ENCODE peak calls at places on chromosomes 7 and 10, in seven cellular contexts. U, H, Y, O, E, F and C are unnamed samples.

GRCh38 chr10:131938681-131939080 is 37.9 kb downstream of the PPP2R2D start:
- DNase-seq in Y (no peak), F (no peak), O (no peak), H (no peak), E (no peak), U (no peak), C (no peak)

GRCh38 chr7:107856806-107857540 is 34.0 kb upstream of the DLD start:
- DNase-seq in E (no peak), O (no peak), F (no peak), H (no peak), U (no peak), Y (no peak), C (no peak)

GRCh38 chr7:151632750-151633515 is 113.2 kb upstream of the RHEB start:
- DNase-seq in E (peak), Y (peak), H (no peak), O (no peak), F (peak), U (no peak), C (peak)

GRCh38 chr10:42954776-42955492 is 121.9 kb upstream of the RET start:
- DNase-seq in F (no peak), O (no peak), U (no peak), Y (no peak), E (no peak), H (no peak), C (no peak)

GRCh38 chr10:77746313-77746712 is 108.7 kb upstream of the KCNMA1 start:
- DNase-seq in H (peak), E (no peak), Y (no peak), U (no peak), F (no peak), O (no peak), C (no peak)

GRCh38 chr7:47658886-47659635 is 77.2 kb upstream of the TNS3 start:
- DNase-seq in O (no peak), E (no peak), U (no peak), F (no peak), Y (no peak), H (no peak), C (no peak)

GRCh38 chr7:116984917-116985316 is 31.6 kb downstream of the ST7 start:
- DNase-seq in E (no peak), H (no peak), O (no peak), F (peak), U (peak), Y (no peak), C (no peak)

GRCh38 chr10:13340626-13341370 is 7.3 kb downstream of the SEPHS1 start:
- DNase-seq in U (no peak), O (no peak), Y (no peak), F (peak), H (no peak), E (no peak), C (peak)

GRCh38 chr10:119416855-119417254 is 125.7 kb downstream of the RGS10 start:
- DNase-seq in O (peak), H (peak), F (peak), U (peak), E (peak), Y (peak), C (peak)

GRCh38 chr10:48934672-48935071 is 5.0 kb downstream of the LRRC18 start:
- DNase-seq in H (no peak), U (no peak), Y (no peak), O (no peak), E (no peak), F (no peak), C (no peak)

GRCh38 chr10:59536576-59537014 is 173.1 kb downstream of the SLC16A9 start:
- DNase-seq in U (peak), H (peak), E (no peak), O (no peak), F (no peak), Y (no peak), C (no peak)

GRCh38 chr10:29761916-29762315 is 127.1 kb upstream of the SVIL start:
- DNase-seq in O (no peak), U (no peak), H (no peak), E (no peak), F (no peak), Y (no peak), C (no peak)

GRCh38 chr10:132669208-132669861 is 116.6 kb downstream of the NKX6-2 start:
- DNase-seq in Y (no peak), U (no peak), O (no peak), F (no peak), H (no peak), E (no peak), C (no peak)

GRCh38 chr7:22675436-22675835 is 51.6 kb upstream of the IL6 start:
- DNase-seq in F (no peak), O (no peak), U (no peak), Y (no peak), E (no peak), H (peak), C (no peak)

GRCh38 chr10:14074062-14074884 is 256.5 kb downstream of the FRMD4A start:
- DNase-seq in O (no peak), F (no peak), E (no peak), U (peak), Y (no peak), H (peak), C (no peak)

GRCh38 chr7:45930967-45931366 is 9.9 kb upstream of the IGFBP3 start:
- DNase-seq in U (no peak), O (no peak), H (no peak), Y (no peak), E (no peak), F (no peak), C (no peak)

GRCh38 chr7:50962962-50963374 is 180.3 kb upstream of the GRB10 start:
- DNase-seq in Y (no peak), O (no peak), E (no peak), F (no peak), U (no peak), H (peak), C (no peak)

GRCh38 chr7:21704362-21704761 is 161.5 kb downstream of the DNAH11 start:
- DNase-seq in F (no peak), H (no peak), Y (no peak), U (no peak), O (no peak), E (no peak), C (no peak)

GRCh38 chr7:50970092-50970491 is 187.4 kb upstream of the GRB10 start:
- DNase-seq in Y (no peak), F (no peak), U (no peak), E (no peak), O (no peak), H (no peak), C (no peak)

GRCh38 chr7:610141-610530 is 90.5 kb upstream of the PDGFA start:
- DNase-seq in F (no peak), E (no peak), H (no peak), O (no peak), Y (no peak), U (no peak), C (no peak)

GRCh38 chr10:127028556-127028955 is 123.3 kb downstream of the DOCK1 start:
- DNase-seq in F (no peak), E (no peak), H (no peak), Y (no peak), O (no peak), U (no peak), C (no peak)

GRCh38 chr7:116194115-116194514 is 16.2 kb upstream of the TES start:
- DNase-seq in H (peak), F (no peak), O (no peak), U (no peak), Y (no peak), E (no peak), C (no peak)

GRCh38 chr7:107035446-107035845 is 9.1 kb upstream of the PRKAR2B start:
- DNase-seq in O (no peak), Y (no peak), F (no peak), E (no peak), U (no peak), H (peak), C (no peak)

GRCh38 chr10:42482411-42482810 is 156.0 kb downstream of the ZNF33B start:
- DNase-seq in E (no peak), H (no peak), U (no peak), Y (no peak), O (no peak), F (no peak), C (no peak)

GRCh38 chr7:81740403-81740802 is 29.4 kb downstream of the HGF start:
- DNase-seq in H (no peak), E (no peak), Y (no peak), U (no peak), O (no peak), F (no peak), C (no peak)

GRCh38 chr7:31493714-31494181 is 20.1 kb upstream of the ITPRID1 start:
- DNase-seq in E (no peak), U (no peak), Y (no peak), H (peak), O (no peak), F (no peak), C (no peak)

GRCh38 chr7:44977304-44977858 is 1.4 kb downstream of the MYO1G start:
- DNase-seq in E (peak), Y (peak), F (no peak), U (no peak), O (no peak), H (peak), C (peak)

GRCh38 chr10:16242859-16243613 is 193.8 kb upstream of the PTER start:
- DNase-seq in U (no peak), Y (no peak), H (no peak), F (no peak), E (no peak), O (no peak), C (no peak)